ENCODE peak calls at places on chromosomes 3 and 15, in seven cellular contexts. C, J, X, F, N, E and G are unnamed samples.

GRCh38 chr15:60972301-60972700 is 256.8 kb downstream of the RORA start:
- DNase-seq in N (peak; percentile 92), J (no peak), F (no peak), C (no peak), E (no peak), X (no peak), G (no peak)

GRCh38 chr15:84759018-84759417 is 10.6 kb downstream of the ZNF592 start:
- DNase-seq in N (no peak), E (no peak), X (no peak), J (no peak), C (no peak), F (no peak), G (no peak)

GRCh38 chr3:151795276-151795675 is 18.6 kb upstream of the AADAC start:
- DNase-seq in E (no peak), N (peak; percentile 36), X (no peak), F (no peak), J (no peak), C (peak; percentile 40), G (no peak)

GRCh38 chr15:63718590-63719035 is 115.1 kb downstream of the HERC1 start:
- DNase-seq in C (no peak), J (peak; percentile 50), N (peak; percentile 36), E (no peak), X (no peak), F (no peak), G (no peak)

GRCh38 chr3:158770254-158771017 is 31.4 kb upstream of the MFSD1 start:
- DNase-seq in E (no peak), N (peak; percentile 72), C (no peak), F (no peak), J (no peak), X (peak; percentile 18), G (no peak)

GRCh38 chr15:88255496-88256171 is 905 bp downstream of the NTRK3 start:
- DNase-seq in E (no peak), X (no peak), F (no peak), N (no peak), J (peak; percentile 7), C (no peak), G (no peak)

GRCh38 chr3:134430950-134431445 is 54.8 kb downstream of the ANAPC13 start:
- DNase-seq in X (no peak), E (no peak), C (no peak), F (no peak), N (no peak), J (no peak), G (no peak)

GRCh38 chr15:28178290-28178689 is 79.2 kb upstream of the OCA2 start:
- DNase-seq in X (no peak), C (no peak), E (no peak), J (no peak), F (no peak), N (no peak), G (no peak)

GRCh38 chr15:55240125-55240760 is 43.5 kb upstream of the RSL24D1 start:
- DNase-seq in E (no peak), J (no peak), X (no peak), F (no peak), C (no peak), N (no peak), G (no peak)

GRCh38 chr3:132360717-132361116 is 43.5 kb downstream of the ACP3 start:
- DNase-seq in J (no peak), E (no peak), N (no peak), C (no peak), F (no peak), X (no peak), G (no peak)

GRCh38 chr15:57732526-57733331 is 26.2 kb downstream of the POLR2M start:
- DNase-seq in X (no peak), N (peak; percentile 20), E (peak; percentile 28), F (no peak), J (peak; percentile 63), C (peak; percentile 68), G (peak; percentile 79)

GRCh38 chr3:129504471-129505100 is 23.9 kb upstream of the RHO start:
- DNase-seq in E (no peak), F (no peak), X (no peak), C (no peak), J (no peak), N (no peak), G (no peak)

GRCh38 chr3:126105691-126106187 is 21.8 kb upstream of the SLC41A3 start:
- DNase-seq in C (no peak), N (no peak), J (no peak), X (no peak), F (no peak), E (no peak), G (no peak)

GRCh38 chr3:57927916-57928315 is 80.3 kb upstream of the FLNB start:
- DNase-seq in N (no peak), J (no peak), F (no peak), X (no peak), E (no peak), C (no peak), G (no peak)

GRCh38 chr3:71585891-71586809 is 2.6 kb upstream of the FOXP1 start:
- DNase-seq in N (no peak), F (no peak), E (no peak), X (no peak), J (peak; percentile 21), C (peak; percentile 62), G (peak; percentile 38)

GRCh38 chr3:188403404-188403803 is 249.4 kb downstream of the LPP start:
- DNase-seq in J (no peak), E (no peak), F (no peak), C (no peak), X (no peak), N (no peak), G (no peak)

GRCh38 chr3:133949438-133949837 is 53.8 kb upstream of the RAB6B start:
- DNase-seq in J (no peak), E (no peak), N (no peak), F (no peak), C (peak; percentile 66), X (peak; percentile 87), G (peak; percentile 16)

GRCh38 chr3:194731496-194732073 is 45.9 kb downstream of the FAM43A start:
- DNase-seq in F (no peak), E (no peak), J (no peak), X (no peak), C (no peak), N (no peak), G (no peak)

GRCh38 chr3:158792709-158793108 is 9.1 kb upstream of the MFSD1 start:
- DNase-seq in F (no peak), E (no peak), J (no peak), C (no peak), X (no peak), N (peak; percentile 72), G (no peak)

GRCh38 chr3:43418601-43419272 is 132.4 kb downstream of the SNRK start:
- DNase-seq in C (no peak), E (no peak), N (no peak), F (no peak), J (peak; percentile 55), X (no peak), G (no peak)

GRCh38 chr3:145820175-145820574 is 340.8 kb downstream of the PLOD2 start:
- DNase-seq in N (no peak), E (no peak), C (no peak), X (no peak), J (no peak), F (no peak), G (no peak)

GRCh38 chr15:66963710-66964109 is 101.7 kb upstream of the SMAD3 start:
- DNase-seq in X (no peak), E (no peak), F (no peak), C (no peak), J (no peak), N (no peak), G (no peak)

GRCh38 chr15:62786123-62786825 is 256.3 kb upstream of the TPM1 start:
- DNase-seq in J (no peak), C (no peak), X (no peak), E (no peak), F (no peak), N (no peak), G (no peak)

GRCh38 chr3:69435274-69436262 is 49.7 kb upstream of the FRMD4B start:
- DNase-seq in J (no peak), X (no peak), C (no peak), F (no peak), E (no peak), N (no peak), G (no peak)

GRCh38 chr3:32102289-32102688 is 4.1 kb upstream of the GPD1L start:
- DNase-seq in J (no peak), X (no peak), C (no peak), N (no peak), E (no peak), F (no peak), G (no peak)

GRCh38 chr3:39146083-39146501 is 7.3 kb downstream of the CSRNP1 start:
- DNase-seq in X (no peak), E (no peak), J (peak; percentile 63), F (no peak), N (no peak), C (no peak), G (no peak)

GRCh38 chr15:59260090-59260489 is 53.4 kb downstream of the LDHAL6B start:
- DNase-seq in C (no peak), E (no peak), J (no peak), F (no peak), N (no peak), X (no peak), G (no peak)
- H3K4me3 ChIP-seq in C (no peak overlapping the region), E (no peak overlapping the region), J (no peak overlapping the region), F (no peak overlapping the region), N (no peak overlapping the region), X (no peak overlapping the region), G (no peak overlapping the region)

DNA sequence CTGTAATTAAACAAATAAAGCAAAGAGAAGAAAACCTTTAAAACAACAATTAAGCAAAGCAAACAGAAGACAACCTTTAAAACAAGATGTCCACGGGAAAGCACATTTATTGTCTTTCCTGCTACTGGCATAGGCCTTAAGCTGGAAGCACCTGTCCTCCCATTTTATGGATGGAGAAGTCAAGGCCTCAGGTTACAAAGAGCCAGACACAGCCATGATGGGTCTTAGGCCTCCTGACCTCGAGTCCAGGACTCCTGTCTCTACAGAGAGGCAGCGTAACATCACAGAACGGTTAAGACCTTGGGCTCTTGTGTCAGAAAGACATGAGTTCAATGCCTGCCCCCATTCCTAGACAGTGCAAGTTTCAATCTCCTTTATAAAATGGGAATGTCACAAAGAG is 54.7 kb upstream of the INSYN1 start:
- DNase-seq in F (no peak), X (no peak), J (no peak), N (no peak), C (no peak), E (no peak), G (no peak)
- H3K27me3 ChIP-seq in F (no peaks in the 10 kb centered on the region), X (peaks cover 2% of the 10 kb centered on the region), J (no peaks in the 10 kb centered on the region), N (peaks cover 21% of the 10 kb centered on the region), C (no peaks in the 10 kb centered on the region), E (no peaks in the 10 kb centered on the region), G (peaks cover 20% of the 10 kb centered on the region)

GRCh38 chr3:127330385-127330784 is 42.5 kb upstream of the PRR20G start:
- DNase-seq in C (no peak), F (no peak), N (no peak), J (no peak), E (no peak), X (no peak), G (no peak)
- H3K9me3 ChIP-seq in C (peaks cover 24% of the 10 kb centered on the region), F (peaks cover 9% of the 10 kb centered on the region), N (no peaks in the 10 kb centered on the region), J (peaks cover 5% of the 10 kb centered on the region), E (peaks cover 64% of the 10 kb centered on the region), X (peaks cover 26% of the 10 kb centered on the region), G (peaks cover 5% of the 10 kb centered on the region)

DNA sequence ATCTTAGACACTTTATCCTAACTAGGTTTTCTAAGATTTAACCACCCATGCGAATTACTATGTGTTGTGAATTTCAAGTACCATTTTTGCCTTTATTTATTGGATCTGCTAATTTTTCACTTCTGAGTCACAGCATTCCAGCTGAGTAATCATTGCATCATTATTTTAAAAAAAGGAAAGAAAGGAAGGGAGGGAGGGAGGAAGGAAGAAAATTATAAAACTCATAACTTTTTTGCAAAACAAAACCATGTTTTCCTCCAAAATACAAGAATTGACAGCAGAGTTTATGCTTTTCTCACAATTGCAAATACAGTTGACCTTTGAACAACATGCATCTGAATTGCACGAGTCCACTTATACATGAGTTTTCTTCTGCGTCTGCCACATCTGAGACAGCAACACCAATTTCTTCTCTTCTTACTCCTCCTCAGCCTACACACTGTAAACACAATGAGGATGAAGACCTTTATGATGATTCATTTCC is 651.4 kb upstream of the NECTIN3 start:
- DNase-seq in N (peak; percentile 55), X (no peak), J (no peak), C (peak; percentile 81), F (no peak), E (no peak), G (no peak)
- H3K4me3 ChIP-seq in N (peak overlapping the region; percentile 40), X (no peak overlapping the region), J (no peak overlapping the region), C (no peak overlapping the region), F (no peak overlapping the region), E (no peak overlapping the region), G (no peak overlapping the region)